ENCODE peak calls at places on chromosomes 12 and 14, in seven cellular contexts. J, K, S, X, D, A and L are unnamed samples.

GRCh38 chr12:113537751-113538087 is 66.0 kb upstream of the LHX5 start:
- DNase-seq in J (no peak), K (no peak), S (no peak), X (no peak), D (no peak), A (no peak), L (no peak)

GRCh38 chr14:69495341-69495921 is 10.9 kb downstream of the PLEKHD1 start:
- DNase-seq in J (no peak), K (no peak), S (no peak), X (no peak), D (no peak), A (no peak), L (no peak)

GRCh38 chr14:64704743-64705405 is 650 bp downstream of the PLEKHG3 start:
- DNase-seq in J (peak; percentile 79), K (no peak), S (no peak), X (no peak), D (no peak), A (no peak), L (no peak)

GRCh38 chr12:117514016-117514415 is 152.6 kb upstream of the NOS1 start:
- DNase-seq in J (no peak), K (no peak), S (no peak), X (no peak), D (no peak), A (no peak), L (no peak)

GRCh38 chr12:80268924-80269749 is 169.8 kb downstream of the OTOGL start:
- DNase-seq in J (no peak), K (no peak), S (no peak), X (no peak), D (no peak), A (peak; percentile 92), L (no peak)

GRCh38 chr12:10279937-10280336 is 27.7 kb upstream of the KLRD1 start:
- DNase-seq in J (no peak), K (no peak), S (no peak), X (no peak), D (no peak), A (no peak), L (no peak)

GRCh38 chr14:104680056-104680805 is 9.2 kb upstream of the INF2 start:
- DNase-seq in J (no peak), K (no peak), S (no peak), X (no peak), D (no peak), A (peak; percentile 67), L (no peak)

GRCh38 chr12:42904683-42905418 is 315.3 kb upstream of the PRICKLE1 start:
- DNase-seq in J (no peak), K (no peak), S (no peak), X (no peak), D (no peak), A (no peak), L (no peak)

GRCh38 chr12:19970116-19970515 is 398.2 kb upstream of the PDE3A start:
- DNase-seq in J (peak; percentile 52), K (no peak), S (no peak), X (no peak), D (no peak), A (no peak), L (no peak)

GRCh38 chr12:9668141-9669018 is 1.1 kb upstream of the CLEC2D start:
- DNase-seq in J (no peak), K (no peak), S (no peak), X (no peak), D (no peak), A (no peak), L (no peak)

GRCh38 chr14:30551460-30551859 is 7.5 kb upstream of the G2E3 start:
- DNase-seq in J (no peak), K (no peak), S (peak; percentile 31), X (no peak), D (no peak), A (no peak), L (no peak)

GRCh38 chr12:118346895-118347294 is 25.8 kb downstream of the TAOK3 start:
- DNase-seq in J (no peak), K (no peak), S (no peak), X (no peak), D (peak; percentile 65), A (no peak), L (no peak)

GRCh38 chr12:111757361-111758119 is 9.2 kb upstream of the ALDH2 start:
- DNase-seq in J (no peak), K (no peak), S (no peak), X (no peak), D (peak; percentile 89), A (no peak), L (no peak)

GRCh38 chr14:21734457-21735074 is 60.9 kb upstream of the OR4E1 start:
- DNase-seq in J (peak; percentile 31), K (no peak), S (peak; percentile 75), X (no peak), D (peak; percentile 92), A (peak; percentile 56), L (peak; percentile 88)

GRCh38 chr14:65664436-65664835 is 251.9 kb downstream of the FUT8 start:
- DNase-seq in J (no peak), K (no peak), S (no peak), X (no peak), D (no peak), A (no peak), L (no peak)

GRCh38 chr14:66496188-66496807 is 10.1 kb downstream of the CCDC196 start:
- DNase-seq in J (no peak), K (no peak), S (no peak), X (no peak), D (no peak), A (no peak), L (no peak)

GRCh38 chr12:12172106-12172511 is 94.7 kb downstream of the LRP6 start:
- DNase-seq in J (no peak), K (no peak), S (no peak), X (no peak), D (no peak), A (peak; percentile 9), L (no peak)

GRCh38 chr14:60756847-60757246 is 22.3 kb downstream of the MNAT1 start:
- DNase-seq in J (no peak), K (no peak), S (no peak), X (no peak), D (peak; percentile 62), A (peak; percentile 21), L (no peak)

GRCh38 chr12:1054103-1054838 is 63.2 kb downstream of the ERC1 start:
- DNase-seq in J (peak; percentile 67), K (peak; percentile 1), S (peak; percentile 94), X (no peak), D (no peak), A (no peak), L (no peak)

GRCh38 chr12:126742326-126742725 is 1524.6 kb upstream of the TMEM132C start:
- DNase-seq in J (no peak), K (no peak), S (no peak), X (no peak), D (no peak), A (no peak), L (peak; percentile 42)

GRCh38 chr14:70555890-70556289 is 21.1 kb upstream of the ADAM20 start:
- DNase-seq in J (no peak), K (peak; percentile 3), S (no peak), X (peak; percentile 41), D (no peak), A (no peak), L (no peak)

GRCh38 chr12:88144546-88145468 is 2.7 kb downstream of the TMTC3 start:
- DNase-seq in J (no peak), K (no peak), S (no peak), X (no peak), D (no peak), A (no peak), L (no peak)
- H3K9ac ChIP-seq in J (no peak overlapping the region), K (no peak overlapping the region), S (no peak overlapping the region), X (no peak overlapping the region), D (no peak overlapping the region), A (no peak overlapping the region), L (no peak overlapping the region)

GRCh38 chr12:87381747-87382146 is 647.5 kb downstream of the C12orf50 start:
- DNase-seq in J (no peak), K (no peak), S (no peak), X (no peak), D (no peak), A (no peak), L (no peak)

GRCh38 chr12:87383705-87384104 is 645.5 kb downstream of the C12orf50 start:
- DNase-seq in J (no peak), K (no peak), S (no peak), X (no peak), D (no peak), A (no peak), L (no peak)

GRCh38 chr12:87382959-87383591 is 646.1 kb downstream of the C12orf50 start:
- DNase-seq in J (no peak), K (no peak), S (no peak), X (no peak), D (peak; percentile 51), A (no peak), L (peak; percentile 57)

GRCh38 chr12:87376722-87377121 is 652.5 kb downstream of the C12orf50 start:
- DNase-seq in J (no peak), K (no peak), S (no peak), X (no peak), D (no peak), A (no peak), L (no peak)

DNA sequence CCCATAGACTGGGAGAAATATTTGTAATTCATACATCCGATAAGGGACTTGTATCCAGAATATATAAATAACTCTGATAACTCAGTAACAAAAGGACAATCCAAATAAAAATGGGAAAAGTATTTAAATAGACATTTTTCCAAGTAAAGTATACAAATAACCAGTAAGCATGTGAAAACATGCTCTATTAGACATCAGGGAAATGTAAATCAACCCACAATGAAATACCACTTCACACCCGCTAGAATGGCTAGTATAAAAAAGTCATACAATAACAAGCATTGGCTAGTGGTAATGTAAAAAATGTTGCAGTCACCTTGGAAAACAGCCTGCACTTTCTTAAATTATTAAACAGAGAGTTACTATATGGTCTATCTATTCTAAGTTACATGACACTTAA is 650.7 kb downstream of the C12orf50 start:
- DNase-seq in J (no peak), K (no peak), S (no peak), X (no peak), D (no peak), A (no peak), L (no peak)
- H3K9ac ChIP-seq in J (no peak overlapping the region), K (no peak overlapping the region), S (no peak overlapping the region), X (no peak overlapping the region), D (no peak overlapping the region), A (no peak overlapping the region), L (no peak overlapping the region)

DNA sequence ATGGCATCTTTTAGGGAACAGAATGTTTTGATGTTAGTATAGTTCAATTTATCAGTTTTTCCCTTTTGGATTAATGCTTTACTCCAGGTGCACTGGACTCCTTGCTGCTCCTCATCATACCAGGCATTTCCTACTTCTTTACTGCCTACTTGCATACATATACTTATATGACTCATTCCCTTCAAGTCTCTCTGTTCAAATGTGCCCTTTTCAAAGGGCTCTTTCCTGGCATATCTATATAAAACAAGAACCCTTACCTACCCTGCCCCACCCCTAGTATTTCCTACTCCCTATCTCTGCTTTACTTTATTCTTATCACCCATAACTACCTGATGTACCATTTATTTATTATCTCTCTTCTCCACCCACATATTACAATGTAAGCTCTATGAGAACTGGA is 90.6 kb downstream of the CAPZA3 start:
- DNase-seq in J (no peak), K (no peak), S (no peak), X (no peak), D (no peak), A (no peak), L (no peak)
- H3K9ac ChIP-seq in J (no peak overlapping the region), K (no peak overlapping the region), S (no peak overlapping the region), X (no peak overlapping the region), D (no peak overlapping the region), A (no peak overlapping the region), L (no peak overlapping the region)

DNA sequence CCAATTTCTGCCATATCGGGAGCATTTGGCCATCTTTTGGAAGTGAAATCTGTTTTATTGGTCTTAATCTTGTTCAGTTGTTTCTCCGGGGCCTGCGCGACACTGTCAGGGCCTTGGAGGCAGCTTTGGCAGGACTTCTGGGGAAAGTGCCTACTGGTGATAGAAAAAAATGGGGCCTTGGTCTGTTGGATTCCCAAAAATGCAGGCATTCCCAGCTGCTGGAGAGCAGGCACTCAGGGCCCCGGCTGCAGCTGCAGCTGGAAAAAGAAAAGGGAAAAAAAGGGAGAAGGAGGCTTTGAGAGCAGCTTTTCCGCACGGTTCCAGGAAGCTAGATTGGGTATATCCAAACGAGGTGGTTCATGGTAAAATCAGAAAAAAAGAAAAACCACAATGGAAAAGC is 134.8 kb upstream of the RFLNA start:
- DNase-seq in J (no peak), K (no peak), S (no peak), X (no peak), D (no peak), A (no peak), L (no peak)
- H3K9ac ChIP-seq in J (no peak overlapping the region), K (no peak overlapping the region), S (no peak overlapping the region), X (no peak overlapping the region), D (no peak overlapping the region), A (no peak overlapping the region), L (no peak overlapping the region)